ENCODE peak calls at places on chromosomes 12 and 14, in six cellular contexts. One of them, this sample, is unnamed.

GRCh38 chr14:44339862-44340261 is 167.2 kb downstream of the FSCB start:
- DNase-seq in IMR-90: no peak
- DNase-seq in trophoblast cell: peak
- DNase-seq in mesendoderm: no peak
- DNase-seq in mesenchymal stem cell: no peak
- DNase-seq in H1: no peak
- DNase-seq in this sample: no peak

GRCh38 chr12:73124480-73124879 is 852.3 kb downstream of the TRHDE start:
- DNase-seq in trophoblast cell: no peak
- DNase-seq in mesenchymal stem cell: no peak
- DNase-seq in mesendoderm: no peak
- DNase-seq in IMR-90: no peak
- DNase-seq in H1: no peak
- DNase-seq in this sample: no peak

GRCh38 chr12:52530366-52530765 is 10.2 kb upstream of the KRT5 start:
- DNase-seq in mesenchymal stem cell: no peak
- DNase-seq in trophoblast cell: no peak
- DNase-seq in IMR-90: no peak
- DNase-seq in H1: no peak
- DNase-seq in mesendoderm: no peak
- DNase-seq in this sample: no peak

GRCh38 chr12:3055712-3056467 is 21.3 kb upstream of the TSPAN9 start:
- DNase-seq in mesenchymal stem cell: no peak
- DNase-seq in mesendoderm: peak
- DNase-seq in IMR-90: no peak
- DNase-seq in trophoblast cell: peak
- DNase-seq in H1: no peak
- DNase-seq in this sample: no peak

GRCh38 chr12:76178461-76178860 is 94.0 kb upstream of the NAP1L1 start:
- DNase-seq in mesendoderm: no peak
- DNase-seq in mesenchymal stem cell: no peak
- DNase-seq in IMR-90: no peak
- DNase-seq in trophoblast cell: no peak
- DNase-seq in H1: no peak
- DNase-seq in this sample: no peak

GRCh38 chr14:104113631-104114420 is 24.6 kb upstream of the KIF26A start:
- DNase-seq in mesendoderm: no peak
- DNase-seq in H1: no peak
- DNase-seq in mesenchymal stem cell: no peak
- DNase-seq in IMR-90: no peak
- DNase-seq in trophoblast cell: no peak
- DNase-seq in this sample: no peak

GRCh38 chr12:130839770-130840355 is 813 bp upstream of the STX2 start:
- DNase-seq in trophoblast cell: no peak
- DNase-seq in IMR-90: no peak
- DNase-seq in mesendoderm: no peak
- DNase-seq in H1: no peak
- DNase-seq in mesenchymal stem cell: no peak
- DNase-seq in this sample: no peak

GRCh38 chr12:115763376-115763775 is 514.1 kb downstream of the MED13L start:
- DNase-seq in mesenchymal stem cell: no peak
- DNase-seq in mesendoderm: no peak
- DNase-seq in trophoblast cell: no peak
- DNase-seq in IMR-90: no peak
- DNase-seq in H1: no peak
- DNase-seq in this sample: no peak

GRCh38 chr12:14952295-14952995 is 9.0 kb downstream of the ARHGDIB start:
- DNase-seq in mesenchymal stem cell: peak
- DNase-seq in mesendoderm: peak
- DNase-seq in trophoblast cell: peak
- DNase-seq in H1: no peak
- DNase-seq in IMR-90: peak
- DNase-seq in this sample: no peak

GRCh38 chr12:94150483-94151225 is 2.3 kb downstream of the PLXNC1 start:
- DNase-seq in mesendoderm: no peak
- DNase-seq in H1: no peak
- DNase-seq in trophoblast cell: no peak
- DNase-seq in mesenchymal stem cell: no peak
- DNase-seq in IMR-90: no peak
- DNase-seq in this sample: peak

GRCh38 chr14:46717211-46717610 is 65.6 kb upstream of the RPL10L start:
- DNase-seq in trophoblast cell: no peak
- DNase-seq in H1: no peak
- DNase-seq in mesenchymal stem cell: peak
- DNase-seq in IMR-90: no peak
- DNase-seq in mesendoderm: peak
- DNase-seq in this sample: no peak

DNA sequence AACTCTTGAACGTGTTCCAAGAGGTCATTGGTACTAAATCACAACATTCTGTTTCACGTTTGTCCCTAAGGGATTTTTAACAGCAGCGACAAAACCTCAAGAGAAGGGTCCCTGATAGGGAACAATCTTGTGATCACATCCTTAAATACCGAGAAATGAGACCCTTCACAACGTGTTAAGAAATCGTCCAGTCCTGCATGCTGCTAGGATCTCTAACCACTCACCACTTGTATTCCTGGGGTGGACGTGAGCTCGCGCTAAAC is 134.2 kb upstream of the KRAS start:
- DNase-seq in IMR-90: no peak
- DNase-seq in trophoblast cell: no peak
- DNase-seq in H1: no peak
- DNase-seq in mesendoderm: no peak
- DNase-seq in mesenchymal stem cell: no peak
- DNase-seq in this sample: no peak
- H3K4me3 ChIP-seq in IMR-90: peak
- H3K4me3 ChIP-seq in trophoblast cell: peak
- H3K4me3 ChIP-seq in H1: peak
- H3K4me3 ChIP-seq in mesendoderm: peak
- H3K4me3 ChIP-seq in mesenchymal stem cell: peak
- H3K4me3 ChIP-seq in this sample: peak

GRCh38 chr12:24252580-24252979 is 303.1 kb upstream of the SOX5 start:
- DNase-seq in H1: no peak
- DNase-seq in mesendoderm: no peak
- DNase-seq in mesenchymal stem cell: no peak
- DNase-seq in trophoblast cell: no peak
- DNase-seq in IMR-90: no peak
- DNase-seq in this sample: no peak
- H2BK120ac ChIP-seq in H1: no peak
- H2BK120ac ChIP-seq in mesendoderm: no peak
- H2BK120ac ChIP-seq in mesenchymal stem cell: no peak
- H2BK120ac ChIP-seq in trophoblast cell: no peak
- H2BK120ac ChIP-seq in IMR-90: no peak
- H2BK120ac ChIP-seq in this sample: no peak

GRCh38 chr12:124511259-124511985 is 56.0 kb downstream of the NCOR2 start:
- DNase-seq in trophoblast cell: no peak
- DNase-seq in IMR-90: no peak
- DNase-seq in mesenchymal stem cell: no peak
- DNase-seq in mesendoderm: no peak
- DNase-seq in H1: no peak
- DNase-seq in this sample: no peak

GRCh38 chr12:124513297-124513867 is 54.0 kb downstream of the NCOR2 start:
- DNase-seq in trophoblast cell: no peak
- DNase-seq in H1: peak
- DNase-seq in mesendoderm: peak
- DNase-seq in mesenchymal stem cell: no peak
- DNase-seq in IMR-90: no peak
- DNase-seq in this sample: no peak

GRCh38 chr12:124514145-124514995 is 53.0 kb downstream of the NCOR2 start:
- DNase-seq in H1: no peak
- DNase-seq in mesendoderm: no peak
- DNase-seq in IMR-90: no peak
- DNase-seq in mesenchymal stem cell: no peak
- DNase-seq in trophoblast cell: no peak
- DNase-seq in this sample: no peak

GRCh38 chr12:124510301-124510970 is 57.0 kb downstream of the NCOR2 start:
- DNase-seq in mesendoderm: no peak
- DNase-seq in IMR-90: no peak
- DNase-seq in H1: no peak
- DNase-seq in mesenchymal stem cell: no peak
- DNase-seq in trophoblast cell: no peak
- DNase-seq in this sample: no peak

DNA sequence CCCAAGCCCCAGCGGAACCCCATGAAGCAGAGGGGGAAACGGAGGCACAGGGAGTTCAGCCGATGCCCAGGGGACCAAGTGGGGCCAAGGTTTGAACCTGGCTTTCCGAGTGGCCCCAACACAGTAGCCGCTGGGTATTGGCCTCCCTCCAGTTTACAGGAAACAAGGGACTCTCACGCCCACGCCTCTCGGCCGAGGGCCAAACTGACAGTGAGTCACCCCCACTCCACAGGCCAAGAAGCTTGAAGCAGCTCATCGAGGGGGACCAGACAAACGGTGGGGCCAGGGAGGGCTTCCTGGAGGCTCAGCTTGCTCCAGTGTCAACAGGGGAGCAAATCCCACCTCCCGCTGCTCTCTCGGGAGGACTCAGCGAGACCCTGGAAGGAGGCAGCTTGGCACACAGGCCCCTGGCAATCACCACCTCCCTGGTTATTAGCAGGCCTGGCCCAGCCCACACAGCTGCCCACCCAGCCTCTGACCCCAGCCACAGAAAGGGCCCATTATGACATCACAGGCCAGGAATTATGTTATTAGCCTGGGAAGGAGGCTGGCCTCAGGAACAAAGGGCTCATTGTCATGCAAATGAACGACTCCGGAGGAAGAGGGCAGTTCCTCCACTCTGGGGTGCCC is 54.6 kb downstream of the NCOR2 start:
- DNase-seq in mesenchymal stem cell: peak
- DNase-seq in H1: peak
- DNase-seq in mesendoderm: peak
- DNase-seq in IMR-90: peak
- DNase-seq in trophoblast cell: peak
- DNase-seq in this sample: peak
- H2AK5ac ChIP-seq in mesenchymal stem cell: peak
- H2AK5ac ChIP-seq in H1: peak
- H2AK5ac ChIP-seq in mesendoderm: peak
- H2AK5ac ChIP-seq in IMR-90: peak
- H2AK5ac ChIP-seq in trophoblast cell: no peak
- H2AK5ac ChIP-seq in this sample: peak

GRCh38 chr12:25592725-25593495 is 39.8 kb upstream of the LMNTD1 start:
- DNase-seq in trophoblast cell: no peak
- DNase-seq in mesendoderm: no peak
- DNase-seq in IMR-90: no peak
- DNase-seq in H1: no peak
- DNase-seq in mesenchymal stem cell: no peak
- DNase-seq in this sample: no peak
- H3K4me3 ChIP-seq in trophoblast cell: no peak
- H3K4me3 ChIP-seq in mesendoderm: no peak
- H3K4me3 ChIP-seq in IMR-90: no peak
- H3K4me3 ChIP-seq in H1: no peak
- H3K4me3 ChIP-seq in mesenchymal stem cell: no peak
- H3K4me3 ChIP-seq in this sample: no peak

DNA sequence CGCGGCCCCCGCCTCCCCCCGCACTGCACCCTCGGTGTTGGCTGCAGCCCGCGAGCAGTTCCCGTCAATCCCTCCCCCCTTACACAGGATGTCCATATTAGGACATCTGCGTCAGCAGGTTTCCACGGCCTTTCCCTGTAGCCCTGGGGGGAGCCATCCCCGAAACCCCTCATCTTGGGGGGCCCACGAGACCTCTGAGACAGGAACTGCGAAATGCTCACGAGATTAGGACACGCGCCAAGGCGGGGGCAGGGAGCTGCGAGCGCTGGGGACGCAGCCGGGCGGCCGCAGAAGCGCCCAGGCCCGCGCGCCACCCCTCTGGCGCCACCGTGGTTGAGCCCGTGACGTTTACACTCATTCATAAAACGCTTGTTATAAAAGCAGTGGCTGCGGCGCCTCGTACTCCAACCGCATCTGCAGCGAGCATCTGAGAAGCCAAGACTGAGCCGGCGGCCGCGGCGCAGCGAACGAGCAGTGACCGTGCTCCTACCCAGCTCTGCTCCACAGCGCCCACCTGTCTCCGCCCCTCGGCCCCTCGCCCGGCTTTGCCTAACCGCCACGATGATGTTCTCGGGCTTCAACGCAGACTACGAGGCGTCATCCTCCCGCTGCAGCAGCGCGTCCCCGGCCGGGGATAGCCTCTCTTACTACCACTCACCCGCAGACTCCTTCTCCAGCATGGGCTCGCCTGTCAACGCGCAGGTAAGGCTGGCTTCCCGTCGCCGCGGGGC is at the start of gene FOS:
- DNase-seq in trophoblast cell: peak
- DNase-seq in H1: no peak
- DNase-seq in mesendoderm: peak
- DNase-seq in mesenchymal stem cell: peak
- DNase-seq in IMR-90: peak
- DNase-seq in this sample: peak
- H2BK120ac ChIP-seq in trophoblast cell: peak
- H2BK120ac ChIP-seq in H1: no peak
- H2BK120ac ChIP-seq in mesendoderm: peak
- H2BK120ac ChIP-seq in mesenchymal stem cell: peak
- H2BK120ac ChIP-seq in IMR-90: peak
- H2BK120ac ChIP-seq in this sample: peak

GRCh38 chr12:121802843-121803698 is 738 bp upstream of the SETD1B start:
- DNase-seq in mesendoderm: peak
- DNase-seq in mesenchymal stem cell: peak
- DNase-seq in trophoblast cell: peak
- DNase-seq in H1: peak
- DNase-seq in IMR-90: peak
- DNase-seq in this sample: peak
- H2AK5ac ChIP-seq in mesendoderm: no peak
- H2AK5ac ChIP-seq in mesenchymal stem cell: peak
- H2AK5ac ChIP-seq in trophoblast cell: peak
- H2AK5ac ChIP-seq in H1: peak
- H2AK5ac ChIP-seq in IMR-90: peak
- H2AK5ac ChIP-seq in this sample: peak

GRCh38 chr12:32400866-32401265 is 1.5 kb downstream of the FGD4 start:
- DNase-seq in mesendoderm: no peak
- DNase-seq in trophoblast cell: no peak
- DNase-seq in mesenchymal stem cell: no peak
- DNase-seq in H1: no peak
- DNase-seq in IMR-90: no peak
- DNase-seq in this sample: no peak
- H3K4me3 ChIP-seq in mesendoderm: no peak
- H3K4me3 ChIP-seq in trophoblast cell: no peak
- H3K4me3 ChIP-seq in mesenchymal stem cell: no peak
- H3K4me3 ChIP-seq in H1: peak
- H3K4me3 ChIP-seq in IMR-90: no peak
- H3K4me3 ChIP-seq in this sample: no peak

DNA sequence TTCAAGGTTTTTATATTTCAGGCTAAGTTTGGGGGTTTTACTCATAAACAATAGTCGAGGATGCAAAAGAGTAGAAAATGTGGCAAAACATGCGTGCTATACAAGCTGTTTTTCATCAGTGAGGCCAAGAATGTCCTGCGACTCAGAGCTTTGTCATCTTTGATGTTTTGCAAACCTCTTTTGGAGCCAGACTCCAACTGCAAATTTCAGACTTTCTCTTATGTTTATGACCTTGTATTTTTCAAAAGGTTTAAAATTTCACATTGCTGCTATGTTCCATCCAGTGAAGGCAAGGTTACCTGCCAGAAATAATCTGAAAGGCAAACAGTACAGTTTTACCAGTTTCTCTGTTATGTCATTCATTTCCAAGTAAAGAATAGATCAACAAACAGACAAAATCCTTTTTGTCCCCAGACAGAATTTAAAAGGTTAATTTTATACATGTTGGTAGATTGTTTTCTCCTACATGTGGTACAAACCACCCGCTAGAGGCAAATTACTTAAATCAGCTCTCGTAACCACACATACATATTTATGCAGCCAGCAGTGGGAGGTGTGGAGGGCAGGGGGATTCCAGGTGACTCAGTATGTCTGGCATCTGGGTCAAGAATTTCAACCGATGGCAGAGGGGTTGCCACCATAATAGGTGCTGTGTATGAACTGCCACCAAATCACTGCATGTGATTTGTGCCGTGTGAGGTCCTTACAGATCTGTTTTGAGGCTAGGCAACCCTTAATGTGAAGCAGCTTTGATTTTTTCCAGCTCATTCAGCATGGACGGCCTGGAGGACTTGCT is 119.8 kb upstream of the CPM start:
- DNase-seq in trophoblast cell: peak
- DNase-seq in mesendoderm: peak
- DNase-seq in IMR-90: peak
- DNase-seq in mesenchymal stem cell: peak
- DNase-seq in H1: peak
- DNase-seq in this sample: no peak
- H2BK120ac ChIP-seq in trophoblast cell: peak
- H2BK120ac ChIP-seq in mesendoderm: no peak
- H2BK120ac ChIP-seq in IMR-90: peak
- H2BK120ac ChIP-seq in mesenchymal stem cell: no peak
- H2BK120ac ChIP-seq in H1: peak
- H2BK120ac ChIP-seq in this sample: no peak